ENCODE peak calls at places on chromosomes 13 and 19, in six cellular contexts. One of them, this sample, is unnamed.

GRCh38 chr19:49921871-49922755 is 6.9 kb upstream of the ATF5 start:
- DNase-seq in vagina: no peak
- DNase-seq in breast epithelium: no peak
- DNase-seq in stomach: no peak
- DNase-seq in spleen: no peak
- DNase-seq in upper lobe of left lung: no peak
- DNase-seq in this sample: no peak

GRCh38 chr13:78121459-78122348 is 203.1 kb upstream of the EDNRB start:
- DNase-seq in stomach: peak
- DNase-seq in breast epithelium: no peak
- DNase-seq in upper lobe of left lung: no peak
- DNase-seq in vagina: no peak
- DNase-seq in spleen: no peak
- DNase-seq in this sample: peak

GRCh38 chr13:21075303-21076264 is 14.2 kb upstream of the LATS2 start:
- DNase-seq in vagina: no peak
- DNase-seq in stomach: peak
- DNase-seq in spleen: peak
- DNase-seq in breast epithelium: no peak
- DNase-seq in upper lobe of left lung: peak
- DNase-seq in this sample: no peak

GRCh38 chr13:113589961-113590339 is 5.4 kb downstream of the TFDP1 start:
- DNase-seq in breast epithelium: no peak
- DNase-seq in stomach: peak
- DNase-seq in spleen: peak
- DNase-seq in upper lobe of left lung: no peak
- DNase-seq in vagina: no peak
- DNase-seq in this sample: peak

GRCh38 chr19:47075179-47075811 is 26.9 kb upstream of the TMEM160 start:
- DNase-seq in breast epithelium: no peak
- DNase-seq in stomach: no peak
- DNase-seq in spleen: peak
- DNase-seq in upper lobe of left lung: no peak
- DNase-seq in vagina: no peak
- DNase-seq in this sample: no peak

GRCh38 chr13:33676700-33677048 is 141.3 kb upstream of the RFC3 start:
- DNase-seq in breast epithelium: peak
- DNase-seq in vagina: no peak
- DNase-seq in upper lobe of left lung: no peak
- DNase-seq in spleen: no peak
- DNase-seq in stomach: peak
- DNase-seq in this sample: peak

GRCh38 chr13:20550799-20551198 is 16.2 kb upstream of the IFT88 start:
- DNase-seq in vagina: no peak
- DNase-seq in upper lobe of left lung: no peak
- DNase-seq in breast epithelium: no peak
- DNase-seq in stomach: no peak
- DNase-seq in spleen: no peak
- DNase-seq in this sample: no peak

GRCh38 chr19:44512326-44513298 is 12.3 kb upstream of the ZNF180 start:
- DNase-seq in spleen: no peak
- DNase-seq in breast epithelium: no peak
- DNase-seq in upper lobe of left lung: peak
- DNase-seq in vagina: no peak
- DNase-seq in stomach: no peak
- DNase-seq in this sample: peak

GRCh38 chr13:79346300-79346914 is 59.6 kb downstream of the RBM26 start:
- DNase-seq in stomach: no peak
- DNase-seq in spleen: no peak
- DNase-seq in breast epithelium: no peak
- DNase-seq in vagina: no peak
- DNase-seq in upper lobe of left lung: no peak
- DNase-seq in this sample: no peak

GRCh38 chr13:66995366-66995663 is 234.8 kb downstream of the PCDH9 start:
- DNase-seq in upper lobe of left lung: no peak
- DNase-seq in breast epithelium: no peak
- DNase-seq in spleen: no peak
- DNase-seq in vagina: no peak
- DNase-seq in stomach: no peak
- DNase-seq in this sample: no peak

GRCh38 chr19:42267644-42268141 is 1.4 kb upstream of the CIC start:
- DNase-seq in breast epithelium: peak
- DNase-seq in vagina: no peak
- DNase-seq in stomach: no peak
- DNase-seq in upper lobe of left lung: no peak
- DNase-seq in spleen: peak
- DNase-seq in this sample: peak

DNA sequence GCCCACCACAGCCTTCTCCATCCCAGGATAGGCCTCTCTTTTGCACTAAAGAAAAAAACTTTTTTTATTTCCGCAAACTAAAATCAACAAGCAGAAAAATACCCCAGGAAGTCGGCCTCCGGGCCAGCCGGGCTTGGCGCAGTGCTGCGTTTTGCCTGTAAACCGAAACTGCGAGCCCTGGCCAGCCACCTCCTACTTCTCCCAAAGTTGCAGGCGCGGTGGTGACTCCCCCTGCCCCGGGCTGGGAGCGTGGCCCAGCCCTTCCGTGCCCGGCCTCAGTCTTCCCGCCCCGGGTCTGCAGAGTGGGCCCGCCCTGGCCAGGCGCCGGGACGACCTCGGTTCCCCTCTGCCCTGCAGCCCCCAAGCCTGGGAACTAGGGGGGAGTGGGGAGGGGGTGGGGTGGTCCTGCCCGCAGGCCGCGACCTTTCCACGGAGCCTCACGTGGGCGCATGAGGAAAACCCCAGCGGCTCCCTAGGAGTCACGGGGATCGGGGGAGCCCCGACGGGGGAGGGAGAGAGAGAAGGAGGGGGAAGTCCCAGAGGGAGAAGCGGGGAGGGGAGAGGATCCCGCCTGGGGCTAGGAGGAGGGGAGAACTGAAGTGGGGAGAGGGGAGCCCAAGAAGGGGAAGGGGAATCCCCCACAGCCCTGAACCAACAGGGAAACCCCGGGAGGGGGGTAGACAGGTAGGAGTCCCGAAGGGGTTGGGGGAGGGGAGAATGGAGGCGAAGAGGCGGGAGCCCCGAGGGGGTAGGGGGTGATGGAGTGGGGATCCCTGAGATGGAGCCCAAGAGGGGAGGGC is 3.0 kb downstream of the GADD45B start:
- DNase-seq in spleen: peak
- DNase-seq in vagina: no peak
- DNase-seq in upper lobe of left lung: peak
- DNase-seq in stomach: peak
- DNase-seq in breast epithelium: peak
- DNase-seq in this sample: peak
- H3K27ac ChIP-seq in spleen: peak
- H3K27ac ChIP-seq in vagina: peak
- H3K27ac ChIP-seq in upper lobe of left lung: peak
- H3K27ac ChIP-seq in stomach: peak
- H3K27ac ChIP-seq in breast epithelium: peak
- H3K27ac ChIP-seq in this sample: peak

GRCh38 chr13:42369071-42369795 is 97.3 kb downstream of the AKAP11 start:
- DNase-seq in spleen: no peak
- DNase-seq in upper lobe of left lung: no peak
- DNase-seq in breast epithelium: no peak
- DNase-seq in vagina: no peak
- DNase-seq in stomach: no peak
- DNase-seq in this sample: no peak

GRCh38 chr13:42377640-42378382 is 105.9 kb downstream of the AKAP11 start:
- DNase-seq in vagina: no peak
- DNase-seq in breast epithelium: no peak
- DNase-seq in stomach: no peak
- DNase-seq in upper lobe of left lung: no peak
- DNase-seq in spleen: no peak
- DNase-seq in this sample: no peak

GRCh38 chr13:42375663-42376062 is 103.7 kb downstream of the AKAP11 start:
- DNase-seq in vagina: no peak
- DNase-seq in stomach: no peak
- DNase-seq in upper lobe of left lung: no peak
- DNase-seq in breast epithelium: no peak
- DNase-seq in spleen: no peak
- DNase-seq in this sample: no peak

GRCh38 chr13:42370229-42370628 is 98.3 kb downstream of the AKAP11 start:
- DNase-seq in stomach: no peak
- DNase-seq in upper lobe of left lung: no peak
- DNase-seq in spleen: no peak
- DNase-seq in vagina: no peak
- DNase-seq in breast epithelium: no peak
- DNase-seq in this sample: no peak

DNA sequence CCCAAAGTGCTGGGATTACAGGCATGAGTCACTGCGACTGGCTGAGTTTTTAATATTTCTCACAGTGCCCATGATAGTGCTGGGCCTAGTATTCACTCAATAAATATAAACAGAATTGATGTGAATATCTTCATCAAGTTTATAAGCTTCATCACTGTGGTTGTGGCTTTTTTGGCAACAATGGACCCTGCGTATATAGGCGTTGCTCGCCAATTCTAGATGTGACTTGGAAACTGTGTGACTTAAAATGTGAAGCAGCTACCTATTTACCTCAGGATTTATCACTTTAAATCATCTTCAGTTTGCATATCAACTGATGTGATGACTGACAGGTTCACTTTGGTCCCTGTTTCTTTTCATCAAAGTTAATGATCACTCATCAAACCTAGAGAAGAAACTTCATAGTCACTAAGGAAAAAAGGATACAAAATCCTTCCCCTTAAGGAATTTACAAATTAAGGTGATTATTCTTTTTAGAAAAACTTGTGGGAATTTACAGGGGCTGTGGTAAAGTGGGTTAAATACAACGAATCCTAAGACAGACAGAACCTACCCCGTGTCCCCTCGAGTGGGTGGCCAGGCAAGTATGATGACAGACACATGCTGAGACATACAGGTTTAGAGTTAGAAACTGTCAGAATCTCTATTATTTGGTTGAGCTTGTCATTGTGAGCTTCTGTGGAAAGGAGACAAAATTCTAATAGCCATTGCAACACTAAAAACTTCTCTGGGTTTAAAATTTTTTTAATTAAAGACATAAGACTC is 101.3 kb downstream of the AKAP11 start:
- DNase-seq in spleen: no peak
- DNase-seq in breast epithelium: no peak
- DNase-seq in upper lobe of left lung: no peak
- DNase-seq in vagina: no peak
- DNase-seq in stomach: no peak
- DNase-seq in this sample: no peak
- TF ChIP-seq POLR2AphosphoS5 in spleen: no peak
- TF ChIP-seq POLR2AphosphoS5 in breast epithelium: no peak
- TF ChIP-seq POLR2AphosphoS5 in upper lobe of left lung: no peak
- TF ChIP-seq POLR2AphosphoS5 in vagina: no peak
- TF ChIP-seq POLR2AphosphoS5 in stomach: no peak
- TF ChIP-seq POLR2AphosphoS5 in this sample: no peak

DNA sequence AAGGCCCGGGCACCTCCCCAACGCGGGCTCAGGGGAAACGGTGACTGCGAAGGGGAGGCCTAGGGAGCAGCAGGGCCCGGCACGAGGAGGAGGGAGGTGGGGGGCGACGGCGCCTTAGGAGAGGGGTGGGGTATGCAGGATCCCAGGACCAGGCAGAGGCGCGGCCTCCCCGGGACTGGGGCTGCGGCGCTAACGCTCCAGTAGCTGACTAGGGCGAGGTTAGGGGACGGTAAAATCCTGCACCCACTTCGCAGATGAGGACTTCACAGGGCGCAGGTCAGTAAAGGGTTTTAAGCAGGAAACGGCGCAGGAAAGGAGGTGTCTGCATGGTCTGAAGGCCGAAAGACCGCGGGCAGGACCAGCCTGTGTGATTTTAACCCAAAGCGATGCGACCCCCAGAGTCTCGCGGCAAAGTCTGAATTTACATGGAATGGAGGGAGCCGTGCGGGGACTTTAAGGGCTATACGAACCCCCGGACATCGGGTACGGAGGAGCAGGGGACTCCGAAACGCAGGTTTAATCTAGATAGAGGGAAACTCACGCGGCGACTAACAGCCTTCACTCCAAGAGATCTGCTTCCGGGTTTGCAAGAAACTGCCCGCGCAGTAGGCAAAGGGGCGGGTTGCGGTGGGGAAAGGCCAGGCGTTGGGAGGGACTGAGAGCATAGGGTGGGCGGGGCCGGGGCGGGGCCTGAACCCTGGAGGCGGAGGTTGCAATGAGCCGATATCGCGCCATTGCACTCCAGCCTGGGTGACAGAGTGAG is at the start of gene ZNF665:
- DNase-seq in breast epithelium: peak
- DNase-seq in stomach: peak
- DNase-seq in vagina: peak
- DNase-seq in spleen: peak
- DNase-seq in upper lobe of left lung: peak
- DNase-seq in this sample: peak
- TF ChIP-seq POLR2A in breast epithelium: no peak
- TF ChIP-seq POLR2A in stomach: no peak
- TF ChIP-seq POLR2A in vagina: no peak
- TF ChIP-seq POLR2A in spleen: no peak
- TF ChIP-seq POLR2A in upper lobe of left lung: peak
- TF ChIP-seq POLR2A in this sample: peak

GRCh38 chr19:5058456-5059190 is 89.7 kb downstream of the KDM4B start:
- DNase-seq in stomach: no peak
- DNase-seq in vagina: no peak
- DNase-seq in breast epithelium: no peak
- DNase-seq in upper lobe of left lung: peak
- DNase-seq in spleen: no peak
- DNase-seq in this sample: no peak
- H3K27ac ChIP-seq in stomach: no peak
- H3K27ac ChIP-seq in vagina: peak
- H3K27ac ChIP-seq in breast epithelium: no peak
- H3K27ac ChIP-seq in upper lobe of left lung: no peak
- H3K27ac ChIP-seq in spleen: no peak
- H3K27ac ChIP-seq in this sample: no peak

DNA sequence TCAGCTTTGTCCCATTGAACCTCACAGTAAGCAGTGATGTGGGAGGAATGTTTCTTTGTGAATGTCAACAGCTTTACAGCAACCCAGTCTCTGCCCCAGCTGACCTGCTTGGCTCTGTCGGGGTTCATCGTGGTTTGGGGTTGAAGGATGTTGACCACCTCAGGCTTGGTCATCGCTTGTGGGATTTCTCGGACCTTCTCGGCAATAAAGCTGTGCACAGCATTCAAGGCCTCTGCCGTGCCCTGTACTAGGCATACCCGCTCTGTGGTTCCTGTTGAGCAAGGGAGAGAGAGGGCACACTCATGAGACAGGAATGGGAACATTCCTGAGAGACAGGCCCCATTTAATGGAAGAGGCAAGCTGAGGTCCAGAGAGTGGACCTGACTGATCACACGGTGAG is 20.0 kb downstream of the NOVA2 start:
- DNase-seq in vagina: no peak
- DNase-seq in breast epithelium: no peak
- DNase-seq in spleen: peak
- DNase-seq in upper lobe of left lung: no peak
- DNase-seq in stomach: no peak
- DNase-seq in this sample: no peak
- TF ChIP-seq POLR2AphosphoS5 in vagina: no peak
- TF ChIP-seq POLR2AphosphoS5 in breast epithelium: no peak
- TF ChIP-seq POLR2AphosphoS5 in spleen: no peak
- TF ChIP-seq POLR2AphosphoS5 in upper lobe of left lung: no peak
- TF ChIP-seq POLR2AphosphoS5 in stomach: no peak
- TF ChIP-seq POLR2AphosphoS5 in this sample: no peak

This sample was measured in transverse colon.